ENCODE peak calls at places on chromosomes 6 and 20, in four cellular contexts. V is tibial nerve; I is breast epithelium; E is CD4-positive, CD25-positive, alpha-beta regulatory T cell. K is an unnamed sample.
A peak's percentile ranks its signal among the peaks of the same experiment; 100 is the strongest.

GRCh38 chr6:21185849-21186478 is 407.6 kb upstream of the SOX4 start:
- DNase-seq in I (no peak), E (no peak), V (no peak), K (no peak)

GRCh38 chr20:11867286-11867921 is 50.3 kb upstream of the BTBD3 start:
- DNase-seq in I (no peak), E (no peak), V (no peak), K (no peak)

GRCh38 chr20:64131406-64131805 is 24.0 kb upstream of the NPBWR2 start:
- DNase-seq in I (no peak), V (no peak), E (no peak), K (peak; percentile 34)

GRCh38 chr6:168605964-168606363 is 165.0 kb downstream of the SMOC2 start:
- DNase-seq in E (no peak), I (no peak), V (no peak), K (no peak)

GRCh38 chr20:63641146-63641791 is 12.0 kb downstream of the STMN3 start:
- DNase-seq in E (peak; percentile 65), V (no peak), I (no peak), K (no peak)

GRCh38 chr20:48405909-48406308 is 421.9 kb downstream of the PREX1 start:
- DNase-seq in E (no peak), V (no peak), I (no peak), K (no peak)

GRCh38 chr6:143586557-143586956 is 75.0 kb upstream of the FUCA2 start:
- DNase-seq in I (no peak), E (no peak), V (no peak), K (no peak)

GRCh38 chr6:133809406-133809805 is 79.5 kb upstream of the TCF21 start:
- DNase-seq in V (no peak), I (no peak), E (no peak), K (no peak)

GRCh38 chr6:25476126-25476525 is 175.9 kb upstream of the SCGN start:
- DNase-seq in E (no peak), I (no peak), V (no peak), K (no peak)

GRCh38 chr6:160387887-160388286 is 39.7 kb downstream of the SLC22A3 start:
- DNase-seq in V (no peak), I (no peak), E (no peak), K (no peak)

GRCh38 chr20:38216736-38217595 is 43.6 kb downstream of the KIAA1755 start:
- DNase-seq in I (no peak), V (no peak), E (no peak), K (no peak)

GRCh38 chr20:4533734-4534133 is 188.0 kb upstream of the PRND start:
- DNase-seq in I (no peak), V (no peak), E (no peak), K (no peak)

GRCh38 chr6:112827793-112828192 is 480.7 kb downstream of the RFPL4B start:
- DNase-seq in V (no peak), E (no peak), I (no peak), K (peak; percentile 61)

GRCh38 chr20:23255658-23256385 is 94.8 kb upstream of the NXT1 start:
- DNase-seq in I (no peak), E (no peak), V (no peak), K (no peak)

GRCh38 chr6:14146459-14147096 is 29.0 kb downstream of the CD83 start:
- DNase-seq in I (no peak), E (no peak), V (no peak), K (no peak)

GRCh38 chr20:16714765-16715164 is 15.1 kb upstream of the SNRPB2 start:
- DNase-seq in I (no peak), V (no peak), E (no peak), K (no peak)

GRCh38 chr6:125262026-125263013 is 39.4 kb downstream of the HDDC2 start:
- DNase-seq in V (no peak), I (no peak), E (no peak), K (peak; percentile 86)

GRCh38 chr6:134077301-134077700 is 24.9 kb upstream of the SLC2A12 start:
- DNase-seq in E (no peak), V (no peak), I (no peak), K (no peak)

GRCh38 chr6:43934803-43935602 is 165.0 kb downstream of the VEGFA start:
- DNase-seq in V (no peak), I (no peak), E (no peak), K (no peak)

GRCh38 chr6:137808191-137808590 is 58.9 kb upstream of the TNFAIP3 start:
- DNase-seq in V (no peak), I (no peak), E (no peak), K (no peak)

GRCh38 chr6:25301358-25301757 is 22.2 kb downstream of the CARMIL1 start:
- DNase-seq in I (no peak), E (no peak), V (no peak), K (no peak)

GRCh38 chr20:21265457-21266190 is 37.5 kb upstream of the XRN2 start:
- DNase-seq in V (no peak), I (no peak), E (no peak), K (no peak)

GRCh38 chr6:104698979-104699378 is 160.7 kb downstream of the HACE1 start:
- DNase-seq in I (no peak), V (no peak), E (no peak), K (no peak)

GRCh38 chr6:108168980-108169800 is 3.4 kb downstream of the NR2E1 start:
- DNase-seq in E (no peak), V (no peak), I (no peak), K (no peak)
- H3K27me3 ChIP-seq in E (peaks cover 47% of the 10 kb centered on the region), V (peaks cover 100% of the 10 kb centered on the region), I (peaks cover 84% of the 10 kb centered on the region), K (peaks cover 8% of the 10 kb centered on the region)

GRCh38 chr20:46047821-46048220 is 18.8 kb downstream of the SLC12A5 start:
- DNase-seq in I (no peak), E (no peak), V (no peak), K (no peak)

GRCh38 chr20:46044896-46045295 is 15.9 kb downstream of the SLC12A5 start:
- DNase-seq in E (no peak), I (no peak), V (no peak), K (no peak)

GRCh38 chr20:46049815-46050214 is 20.8 kb downstream of the SLC12A5 start:
- DNase-seq in I (no peak), E (no peak), V (no peak), K (no peak)

GRCh38 chr20:46049190-46049589 is 20.2 kb downstream of the SLC12A5 start:
- DNase-seq in I (no peak), E (no peak), V (no peak), K (no peak)

DNA sequence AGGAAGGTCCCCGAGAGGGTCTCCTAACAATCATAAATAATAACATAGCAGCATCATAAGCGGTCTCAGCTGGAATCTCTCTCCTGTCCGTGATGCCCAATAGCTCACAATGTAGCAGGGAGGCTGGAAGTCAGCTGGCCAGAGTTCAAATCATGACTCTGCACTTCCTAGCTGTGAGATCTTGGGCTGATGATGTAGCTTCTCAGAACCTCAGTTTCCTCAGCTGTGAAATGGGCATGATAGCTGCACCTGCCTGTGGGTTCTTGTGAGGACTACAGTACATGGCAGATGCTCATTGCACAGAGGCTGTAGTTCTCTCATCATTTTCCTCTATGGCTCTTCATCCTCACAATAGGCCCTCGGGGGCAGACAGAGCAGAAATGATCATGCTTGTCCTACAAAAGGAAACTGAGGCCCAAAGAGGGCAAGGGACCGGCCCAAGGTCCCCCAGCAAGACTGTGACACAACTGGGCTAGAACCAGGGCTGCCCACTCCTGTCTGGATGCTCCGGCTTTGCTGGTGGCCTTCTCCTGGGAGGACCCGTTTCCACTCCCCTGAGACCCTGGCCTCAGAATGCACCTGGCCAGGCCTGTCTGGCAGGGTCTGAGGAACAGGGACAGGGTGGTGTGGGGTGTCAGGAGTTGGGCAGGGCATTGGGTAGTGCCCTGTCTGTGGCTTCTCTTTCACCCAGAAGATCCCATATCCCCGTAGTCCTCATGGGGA is 17.7 kb downstream of the SLC12A5 start:
- DNase-seq in V (no peak), E (no peak), I (no peak), K (no peak)
- H3K27me3 ChIP-seq in V (peaks cover 12% of the 10 kb centered on the region), E (no peaks in the 10 kb centered on the region), I (peaks cover 50% of the 10 kb centered on the region), K (no peaks in the 10 kb centered on the region)

GRCh38 chr6:28808383-28808782 is 115.4 kb downstream of the TRIM27 start:
- DNase-seq in I (no peak), V (no peak), E (no peak), K (no peak)
- H3K27me3 ChIP-seq in I (peaks cover 92% of the 10 kb centered on the region), V (peaks cover 98% of the 10 kb centered on the region), E (peaks cover 68% of the 10 kb centered on the region), K (peaks cover 8% of the 10 kb centered on the region)

DNA sequence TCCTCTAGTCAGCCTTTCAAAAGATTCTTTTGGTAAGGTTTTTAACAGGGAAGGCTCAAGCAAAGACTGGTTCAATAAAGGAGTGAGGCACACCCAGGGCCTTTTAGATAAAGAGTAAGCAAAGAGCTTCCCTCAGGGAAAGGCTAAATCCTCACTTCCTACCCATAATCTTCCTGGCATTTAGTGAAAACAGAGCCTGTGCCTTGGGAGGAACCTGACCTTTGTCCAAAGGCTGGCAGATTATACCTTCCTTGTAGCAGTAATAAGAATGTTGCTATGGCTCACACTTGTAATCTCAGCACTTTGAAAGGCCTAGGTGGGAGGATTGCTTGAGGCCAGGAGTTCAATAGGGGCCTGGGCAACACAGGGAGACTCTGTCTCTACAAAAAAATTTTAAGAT is 280.1 kb upstream of the PLCB4 start:
- DNase-seq in E (no peak), V (no peak), I (no peak), K (no peak)
- H3K27me3 ChIP-seq in E (no peaks in the 10 kb centered on the region), V (no peaks in the 10 kb centered on the region), I (no peaks in the 10 kb centered on the region), K (no peaks in the 10 kb centered on the region)

GRCh38 chr6:67757465-67758033 is 877.5 kb upstream of the ADGRB3 start:
- DNase-seq in V (no peak), E (no peak), I (no peak), K (no peak)
- H3K27me3 ChIP-seq in V (no peaks in the 10 kb centered on the region), E (no peaks in the 10 kb centered on the region), I (no peaks in the 10 kb centered on the region), K (no peaks in the 10 kb centered on the region)

GRCh38 chr20:2749951-2750342 is 50.5 kb downstream of the CPXM1 start:
- DNase-seq in E (no peak), V (no peak), I (no peak), K (no peak)
- H3K27me3 ChIP-seq in E (peaks cover 13% of the 10 kb centered on the region), V (peaks cover 51% of the 10 kb centered on the region), I (no peaks in the 10 kb centered on the region), K (no peaks in the 10 kb centered on the region)